ENCODE peak calls at places on chromosomes 3 and 15, in eight cellular contexts. L is CD4-positive, CD25-positive, alpha-beta regulatory T cell; R is BE2C; Z is RPMI8226; F is T-helper 2 cell treated with Interferon-gamma antibody and Interleukin-4, amounts not matched to agents 5 μg/mL and 100 μg/mL, for 36 hours; Q is NCI-H82; T is substantia nigra; J is PC-9. K is an unnamed sample.

GRCh38 chr3:82143661-82144405 is 382.4 kb upstream of the GBE1 start:
- DNase-seq in L (no peak), R (no peak), Z (no peak), F (no peak), Q (no peak), T (no peak), J (no peak), K (no peak)

GRCh38 chr3:23760871-23761373 is 44.8 kb upstream of the UBE2E1 start:
- DNase-seq in L (no peak), R (no peak), Z (no peak), F (no peak), Q (no peak), T (no peak), J (no peak), K (no peak)

GRCh38 chr3:160226026-160226739 is 961 bp downstream of the C3orf80 start:
- DNase-seq in L (no peak), R (peak), Z (no peak), F (no peak), Q (peak), T (no peak), J (no peak), K (no peak)

GRCh38 chr15:74815121-74815933 is 2.7 kb downstream of the LMAN1L start:
- DNase-seq in L (no peak), R (peak), Z (peak), F (no peak), Q (peak), T (no peak), J (peak), K (no peak)

GRCh38 chr3:40044487-40044886 is 235.1 kb downstream of the MYRIP start:
- DNase-seq in L (no peak), R (no peak), Z (no peak), F (no peak), Q (no peak), T (no peak), J (no peak), K (no peak)

GRCh38 chr3:8607285-8608040 is 37.1 kb downstream of the SSUH2 start:
- DNase-seq in L (no peak), R (peak), Z (no peak), F (no peak), Q (peak), T (peak), J (peak), K (peak)

GRCh38 chr3:129228891-129229585 is 20.4 kb upstream of the COPG1 start:
- DNase-seq in L (no peak), R (peak), Z (no peak), F (no peak), Q (peak), T (no peak), J (peak), K (no peak)

GRCh38 chr3:139394116-139394515 is 4.7 kb upstream of the COPB2 start:
- DNase-seq in L (no peak), R (no peak), Z (no peak), F (no peak), Q (peak), T (no peak), J (no peak), K (no peak)

GRCh38 chr3:185677146-185677829 is 91.2 kb downstream of the SENP2 start:
- DNase-seq in L (no peak), R (peak), Z (peak), F (no peak), Q (peak), T (no peak), J (peak), K (no peak)

GRCh38 chr3:183377307-183377959 is 51.0 kb downstream of the MCF2L2 start:
- DNase-seq in L (no peak), R (no peak), Z (no peak), F (no peak), Q (no peak), T (no peak), J (peak), K (no peak)

GRCh38 chr3:179304605-179305004 is 18.2 kb upstream of the ZNF639 start:
- DNase-seq in L (no peak), R (no peak), Z (no peak), F (no peak), Q (peak), T (no peak), J (no peak), K (no peak)

GRCh38 chr3:114596147-114596546 is 302.3 kb downstream of the TIGIT start:
- DNase-seq in L (no peak), R (no peak), Z (no peak), F (no peak), Q (no peak), T (no peak), J (no peak), K (no peak)

GRCh38 chr15:40063563-40064011 is 24.6 kb upstream of the SRP14 start:
- DNase-seq in L (no peak), R (no peak), Z (no peak), F (no peak), Q (no peak), T (peak), J (peak), K (peak)

GRCh38 chr3:151580592-151580991 is 119.7 kb upstream of the IGSF10 start:
- DNase-seq in L (no peak), R (no peak), Z (no peak), F (no peak), Q (no peak), T (no peak), J (no peak), K (no peak)

GRCh38 chr15:78977091-78977571 is 32.3 kb upstream of the CTSH start:
- DNase-seq in L (no peak), R (no peak), Z (no peak), F (no peak), Q (no peak), T (no peak), J (no peak), K (no peak)

GRCh38 chr3:194315965-194316361 is 35.2 kb downstream of the CPN2 start:
- DNase-seq in L (no peak), R (no peak), Z (no peak), F (no peak), Q (no peak), T (no peak), J (no peak), K (no peak)

GRCh38 chr3:126267976-126268615 is 87.7 kb upstream of the ALDH1L1 start:
- DNase-seq in L (no peak), R (no peak), Z (no peak), F (no peak), Q (no peak), T (no peak), J (no peak), K (no peak)

GRCh38 chr3:48598323-48599076 is 3.4 kb upstream of the COL7A1 start:
- DNase-seq in L (no peak), R (no peak), Z (no peak), F (no peak), Q (no peak), T (no peak), J (peak), K (no peak)

GRCh38 chr15:96392380-96393208 is 62.1 kb downstream of the NR2F2 start:
- DNase-seq in L (no peak), R (no peak), Z (no peak), F (no peak), Q (no peak), T (no peak), J (no peak), K (no peak)

GRCh38 chr3:20682573-20682972 is 496.6 kb upstream of the SGO1 start:
- DNase-seq in L (no peak), R (no peak), Z (no peak), F (no peak), Q (no peak), T (no peak), J (no peak), K (no peak)

GRCh38 chr3:158531334-158531733 is 39.7 kb upstream of the MLF1 start:
- DNase-seq in L (no peak), R (no peak), Z (no peak), F (no peak), Q (peak), T (no peak), J (no peak), K (no peak)

GRCh38 chr3:122577409-122578028 is at the start of gene PARP15:
- DNase-seq in L (peak), R (peak), Z (no peak), F (peak), Q (no peak), T (no peak), J (no peak), K (no peak)

K was measured in anterior cingulate cortex.